ENCODE peak calls at places on chromosomes 12 and 14, in four cellular contexts. Y is prostate gland, I is RWPE1, H is astrocyte. W is an unnamed sample.

GRCh38 chr14:103848720-103849077 is 1.3 kb upstream of the PPP1R13B start:
- DNase-seq in Y (peak; percentile 54), I (no peak), H (no peak), W (no peak)

GRCh38 chr12:127998936-127999467 is 268.0 kb upstream of the TMEM132C start:
- DNase-seq in Y (no peak), I (no peak), H (peak; percentile 61), W (no peak)

GRCh38 chr12:104232609-104233280 is 17.2 kb downstream of the TXNRD1 start:
- DNase-seq in Y (no peak), I (no peak), H (no peak), W (no peak)

GRCh38 chr14:90649557-90650135 is 166.6 kb downstream of the TTC7B start:
- DNase-seq in Y (no peak), I (no peak), H (no peak), W (no peak)

GRCh38 chr12:47850153-47851084 is 30.7 kb upstream of the HDAC7 start:
- DNase-seq in Y (no peak), I (no peak), H (no peak), W (no peak)

GRCh38 chr12:6684609-6685008 is 4.6 kb downstream of the ZNF384 start:
- DNase-seq in Y (no peak), I (no peak), H (no peak), W (no peak)

GRCh38 chr12:18101043-18101442 is 11.1 kb upstream of the RERGL start:
- DNase-seq in Y (no peak), I (no peak), H (no peak), W (no peak)

GRCh38 chr14:75658957-75659356 is 1.7 kb downstream of the ERG28 start:
- DNase-seq in Y (no peak), I (no peak), H (no peak), W (no peak)

GRCh38 chr12:69266045-69266635 is 26.8 kb downstream of the CPSF6 start:
- DNase-seq in Y (no peak), I (peak; percentile 12), H (peak; percentile 68), W (no peak)

GRCh38 chr14:104708606-104709268 is 15.3 kb upstream of the ADSS1 start:
- DNase-seq in Y (peak; percentile 42), I (peak; percentile 80), H (no peak), W (no peak)

GRCh38 chr12:108526482-108527234 is 11.6 kb downstream of the FICD start:
- DNase-seq in Y (no peak), I (no peak), H (peak; percentile 38), W (no peak)

GRCh38 chr14:69475194-69475818 is 9.2 kb upstream of the PLEKHD1 start:
- DNase-seq in Y (no peak), I (peak; percentile 25), H (no peak), W (no peak)

GRCh38 chr12:111748867-111749266 is 17.9 kb upstream of the ALDH2 start:
- DNase-seq in Y (no peak), I (no peak), H (no peak), W (no peak)
- TF ChIP-seq CTCF in Y (no peak), I (no peak), H (no peak), W (no peak)

GRCh38 chr14:106530031-106530422 is 1003.6 kb downstream of the TMEM121 start:
- DNase-seq in Y (no peak), I (no peak), H (no peak), W (no peak)

GRCh38 chr14:106528717-106529116 is 1002.3 kb downstream of the TMEM121 start:
- DNase-seq in Y (no peak), I (no peak), H (no peak), W (no peak)

GRCh38 chr14:106530423-106531107 is 1004.2 kb downstream of the TMEM121 start:
- DNase-seq in Y (no peak), I (no peak), H (no peak), W (no peak)
- TF ChIP-seq CTCF in Y (no peak), I (no peak), H (no peak), W (no peak)

GRCh38 chr12:42871831-42872230 is 282.3 kb upstream of the PRICKLE1 start:
- DNase-seq in Y (no peak), I (no peak), H (peak; percentile 95), W (no peak)
- TF ChIP-seq CTCF in Y (no peak), I (no peak), H (no peak), W (no peak)

GRCh38 chr12:39365364-39366001 is 77.4 kb downstream of the KIF21A start:
- DNase-seq in Y (no peak), I (no peak), H (no peak), W (no peak)
- TF ChIP-seq CTCF in Y (no peak), I (peak; percentile 16), H (peak; percentile 4), W (no peak)

GRCh38 chr14:61109288-61109687 is 128.2 kb downstream of the SLC38A6 start:
- DNase-seq in Y (no peak), I (no peak), H (no peak), W (no peak)
- TF ChIP-seq CTCF in Y (no peak), I (no peak), H (no peak), W (no peak)